ENCODE peak calls at places on chromosomes 4 and X, in six cellular contexts. K is cardiac muscle cell, T is GM12864, D is BJ, Z is bronchial epithelial cell, U is WTC11. R is an unnamed sample.

GRCh38 chr4:36243355-36244256 is 708 bp downstream of the ARAP2 start:
- DNase-seq in K (peak), Z (peak), D (no peak), T (no peak), U (no peak), R (peak)

GRCh38 chrX:34382416-34382815 is 250.3 kb upstream of the FAM47A start:
- DNase-seq in U (no peak), K (peak), Z (no peak), T (no peak), D (no peak), R (no peak)

GRCh38 chr4:145481164-145481941 is at the start of gene SMAD1:
- DNase-seq in T (no peak), K (peak), Z (peak), U (peak), D (peak), R (peak)

GRCh38 chr4:120765271-120765985 is 157.1 kb downstream of the PRDM5 start:
- DNase-seq in D (no peak), T (no peak), K (no peak), Z (no peak), U (no peak), R (no peak)

GRCh38 chr4:41134581-41134980 is 79.8 kb downstream of the APBB2 start:
- DNase-seq in T (no peak), K (peak), Z (no peak), U (no peak), D (no peak), R (no peak)

GRCh38 chr4:72977936-72978485 is 91.5 kb downstream of the COX18 start:
- DNase-seq in T (no peak), D (no peak), Z (peak), K (no peak), U (no peak), R (no peak)

GRCh38 chr4:141853091-141853734 is 216.8 kb downstream of the IL15 start:
- DNase-seq in T (no peak), U (no peak), Z (peak), D (no peak), K (no peak), R (no peak)

GRCh38 chr4:73456177-73457022 is 20.4 kb downstream of the AFP start:
- DNase-seq in U (no peak), D (no peak), T (no peak), Z (no peak), K (no peak), R (no peak)

GRCh38 chr4:169952236-169953088 is 73.7 kb downstream of the MFAP3L start:
- DNase-seq in D (no peak), K (no peak), T (peak), U (no peak), Z (no peak), R (peak)

GRCh38 chr4:47899639-47900038 is 14.7 kb downstream of the NFXL1 start:
- DNase-seq in U (no peak), K (no peak), T (no peak), D (no peak), Z (no peak), R (no peak)

GRCh38 chrX:122203399-122203798 is 980.7 kb upstream of the GRIA3 start:
- DNase-seq in T (no peak), Z (no peak), U (no peak), K (no peak), D (no peak), R (no peak)

GRCh38 chrX:141903400-141904155 is at the start of gene MAGEC1:
- DNase-seq in D (no peak), T (no peak), K (no peak), U (no peak), Z (no peak), R (no peak)

GRCh38 chr4:69830529-69831269 is 29.2 kb downstream of the SULT1E1 start:
- DNase-seq in D (no peak), U (no peak), Z (peak), K (peak), T (no peak), R (no peak)

GRCh38 chrX:78838709-78839108 is 91.2 kb downstream of the LPAR4 start:
- DNase-seq in T (no peak), U (no peak), D (no peak), K (no peak), Z (no peak), R (no peak)

GRCh38 chrX:2370436-2370835 is 130.3 kb downstream of the DHRSX start:
- DNase-seq in T (no peak), Z (no peak), K (peak), U (no peak), D (no peak), R (no peak)
- TF ChIP-seq CTCF in T (no peak), Z (no peak), K (no peak), U (no peak), D (no peak), R (no peak)

GRCh38 chr4:7005571-7005970 is 37.6 kb upstream of the TADA2B start:
- DNase-seq in Z (peak), T (no peak), U (no peak), K (no peak), D (no peak), R (no peak)

GRCh38 chr4:7006411-7006810 is 36.8 kb upstream of the TADA2B start:
- DNase-seq in T (no peak), U (no peak), D (no peak), K (no peak), Z (no peak), R (no peak)

GRCh38 chr4:7007142-7007907 is 35.8 kb upstream of the TADA2B start:
- DNase-seq in K (no peak), U (no peak), T (no peak), Z (no peak), D (no peak), R (no peak)

GRCh38 chr4:7009591-7009990 is 33.6 kb upstream of the TADA2B start:
- DNase-seq in Z (no peak), U (no peak), T (no peak), D (no peak), K (no peak), R (no peak)

GRCh38 chr4:7007944-7008343 is 35.2 kb upstream of the TADA2B start:
- DNase-seq in Z (no peak), K (no peak), D (no peak), T (no peak), U (no peak), R (no peak)
- TF ChIP-seq CTCF in Z (no peak), K (no peak), D (no peak), T (no peak), U (no peak), R (no peak)

GRCh38 chr4:83329521-83330105 is 5.0 kb downstream of the HPSE start:
- DNase-seq in T (no peak), Z (peak), D (no peak), U (no peak), K (peak), R (no peak)

GRCh38 chr4:83331959-83332358 is 2.7 kb downstream of the HPSE start:
- DNase-seq in U (no peak), K (no peak), T (no peak), Z (no peak), D (no peak), R (no peak)

GRCh38 chr4:83326546-83326945 is 8.1 kb downstream of the HPSE start:
- DNase-seq in T (no peak), K (no peak), Z (no peak), D (no peak), U (no peak), R (no peak)

GRCh38 chr4:83323136-83323535 is 11.5 kb downstream of the HPSE start:
- DNase-seq in K (no peak), T (no peak), U (no peak), D (no peak), Z (no peak), R (no peak)

GRCh38 chr4:83328486-83328885 is 6.2 kb downstream of the HPSE start:
- DNase-seq in Z (no peak), K (peak), T (no peak), U (peak), D (no peak), R (no peak)
- TF ChIP-seq CTCF in Z (no peak), K (peak), T (no peak), U (no peak), D (no peak), R (no peak)

DNA sequence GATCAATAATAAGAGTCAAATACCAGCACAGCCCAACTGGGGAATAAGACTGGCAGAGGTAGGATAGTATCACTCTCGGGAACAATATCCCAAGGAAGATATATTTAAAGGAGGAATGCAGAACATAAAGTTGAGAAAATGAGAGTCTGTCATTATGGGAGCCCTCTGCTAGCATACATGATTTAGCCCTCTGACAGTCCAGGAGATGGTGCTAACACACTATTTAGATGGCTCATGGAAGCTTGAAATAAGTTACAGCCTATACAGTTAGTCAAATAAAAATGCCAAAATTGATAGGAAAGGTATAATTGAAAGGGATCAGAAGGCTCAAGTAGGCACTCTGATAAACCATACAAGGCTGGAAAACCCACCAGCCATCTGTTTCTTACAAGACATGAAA is 201.0 kb upstream of the NEIL3 start:
- DNase-seq in D (no peak), K (peak), T (no peak), U (no peak), Z (peak), R (no peak)
- TF ChIP-seq CTCF in D (peak), K (peak), T (no peak), U (no peak), Z (peak), R (no peak)

GRCh38 chr4:183355405-183355804 is 33.2 kb upstream of the CLDN24 start:
- DNase-seq in D (no peak), U (no peak), K (peak), T (no peak), Z (peak), R (no peak)

GRCh38 chr4:183354213-183354612 is 32.0 kb upstream of the CLDN24 start:
- DNase-seq in Z (peak), U (no peak), T (no peak), D (no peak), K (no peak), R (no peak)

GRCh38 chr4:183356173-183356825 is 34.1 kb upstream of the CLDN24 start:
- DNase-seq in K (no peak), U (no peak), T (no peak), Z (no peak), D (no peak), R (no peak)

GRCh38 chr4:183352546-183352945 is 30.3 kb upstream of the CLDN24 start:
- DNase-seq in Z (no peak), K (no peak), D (no peak), U (no peak), T (no peak), R (no peak)

DNA sequence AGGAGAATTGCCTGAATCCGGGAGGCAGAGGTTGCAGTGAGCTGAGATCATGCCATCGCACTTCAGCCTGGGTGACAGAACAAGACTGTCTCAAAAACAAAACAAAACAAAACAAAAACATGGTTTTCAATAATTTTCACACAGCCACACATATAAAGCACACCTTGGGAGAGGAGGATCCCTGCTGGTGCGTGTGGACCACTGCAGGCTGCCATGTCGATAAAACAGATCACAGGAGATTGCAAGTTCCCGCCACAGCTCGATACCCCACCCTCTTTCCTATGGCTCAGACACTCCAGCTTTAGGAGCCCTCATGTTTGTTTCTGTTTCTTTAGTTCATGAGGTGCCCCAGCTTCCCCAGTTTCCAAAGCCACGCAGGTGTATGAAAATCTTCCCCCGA is 31.3 kb upstream of the CLDN24 start:
- DNase-seq in Z (no peak), T (no peak), D (no peak), K (no peak), U (no peak), R (no peak)
- TF ChIP-seq CTCF in Z (no peak), T (no peak), D (no peak), K (no peak), U (no peak), R (no peak)